ENCODE peak calls at places on chromosomes 7 and 10, in four cellular contexts. L is NCI-H1092, M is HFF-Myc, U is dorsolateral prefrontal cortex. G is an unnamed sample.

GRCh38 chr7:128148676-128149075 is 92.4 kb upstream of the LEP start:
- DNase-seq in U (no peak), L (peak; percentile 63), M (no peak), G (no peak)

GRCh38 chr10:70885485-70885884 is 2.9 kb downstream of the PCBD1 start:
- DNase-seq in U (no peak), L (no peak), M (no peak), G (no peak)

GRCh38 chr7:6271694-6272371 is 591 bp downstream of the CYTH3 start:
- DNase-seq in U (no peak), M (no peak), L (no peak), G (no peak)

GRCh38 chr7:41010967-41011366 is 691.9 kb downstream of the INHBA start:
- DNase-seq in U (no peak), M (no peak), L (no peak), G (no peak)

GRCh38 chr7:112001089-112001826 is 204.9 kb downstream of the DOCK4 start:
- DNase-seq in M (peak; percentile 5), L (no peak), U (no peak), G (no peak)

GRCh38 chr10:114577133-114577532 is 80.9 kb downstream of the ABLIM1 start:
- DNase-seq in U (no peak), L (no peak), M (peak; percentile 32), G (no peak)

GRCh38 chr7:151061241-151062110 is 2.1 kb downstream of the SLC4A2 start:
- DNase-seq in L (no peak), M (no peak), U (no peak), G (no peak)

GRCh38 chr7:134852626-134853025 is 73.2 kb downstream of the CALD1 start:
- DNase-seq in L (no peak), M (no peak), U (no peak), G (no peak)

GRCh38 chr7:158311791-158312190 is 275.8 kb downstream of the PTPRN2 start:
- DNase-seq in U (no peak), M (no peak), L (no peak), G (no peak)

GRCh38 chr7:135414850-135415439 is 95.0 kb downstream of the CNOT4 start:
- DNase-seq in U (no peak), M (peak; percentile 40), L (no peak), G (no peak)

GRCh38 chr7:18873674-18874341 is 243.6 kb downstream of the TWIST1 start:
- DNase-seq in U (no peak), M (no peak), L (no peak), G (no peak)

GRCh38 chr10:5446390-5446926 is 34.1 kb downstream of the NET1 start:
- DNase-seq in U (peak; percentile 65), L (peak; percentile 80), M (peak; percentile 69), G (peak; percentile 44)

GRCh38 chr10:98267069-98267893 is 713 bp downstream of the LOXL4 start:
- DNase-seq in M (no peak), L (no peak), U (no peak), G (no peak)

GRCh38 chr7:68146970-68147369 is 1150.3 kb downstream of the TYW1 start:
- DNase-seq in L (peak; percentile 79), U (no peak), M (no peak), G (peak; percentile 23)

GRCh38 chr7:90604383-90604782 is 8.3 kb downstream of the CDK14 start:
- DNase-seq in M (no peak), U (no peak), L (no peak), G (no peak)

GRCh38 chr7:27147211-27148030 is at the start of gene HOXA6:
- DNase-seq in U (no peak), L (no peak), M (no peak), G (no peak)

GRCh38 chr7:86926732-86927131 is 132.7 kb downstream of the ELAPOR2 start:
- DNase-seq in L (peak; percentile 52), U (no peak), M (no peak), G (peak; percentile 47)

GRCh38 chr7:96045181-96045580 is 272.8 kb downstream of the DYNC1I1 start:
- DNase-seq in U (no peak), M (no peak), L (no peak), G (no peak)

GRCh38 chr10:61016630-61017029 is 72.6 kb upstream of the RHOBTB1 start:
- DNase-seq in L (no peak), U (no peak), M (no peak), G (no peak)